ENCODE peak calls at places on chromosomes 6 and 20, in five cellular contexts. E, F, S, A and B are unnamed samples.

GRCh38 chr6:26183237-26183580 is 96.0 kb downstream of the HFE start:
- DNase-seq in E (no peak), F (no peak), S (no peak), A (no peak), B (no peak)

GRCh38 chr6:34757687-34758274 is 476 bp downstream of the SNRPC start:
- DNase-seq in E (no peak), F (no peak), S (no peak), A (no peak), B (no peak)

GRCh38 chr6:85111481-85112001 is 338.3 kb upstream of the NT5E start:
- DNase-seq in E (no peak), F (no peak), S (no peak), A (no peak), B (no peak)

GRCh38 chr20:23295934-23296333 is 54.7 kb upstream of the NXT1 start:
- DNase-seq in E (no peak), F (no peak), S (no peak), A (no peak), B (no peak)

GRCh38 chr6:6972456-6972855 is 135.3 kb upstream of the RREB1 start:
- DNase-seq in E (no peak), F (no peak), S (no peak), A (no peak), B (no peak)

GRCh38 chr6:128586095-128586494 is 65.7 kb upstream of the PTPRK start:
- DNase-seq in E (no peak), F (no peak), S (no peak), A (no peak), B (no peak)

GRCh38 chr20:40711078-40711477 is 22.0 kb upstream of the MAFB start:
- DNase-seq in E (no peak), F (no peak), S (no peak), A (no peak), B (no peak)

GRCh38 chr6:63683071-63683603 is 47.5 kb downstream of the PHF3 start:
- DNase-seq in E (no peak), F (no peak), S (no peak), A (no peak), B (no peak)

GRCh38 chr6:167113047-167113446 is 9.8 kb upstream of the CCR6 start:
- DNase-seq in E (no peak), F (no peak), S (no peak), A (peak; percentile 84), B (no peak)